ENCODE peak calls at places on chromosomes 13 and 19, in four cellular contexts. F, H, I and G are unnamed samples.

GRCh38 chr19:4831351-4832340 is at the start of gene TICAM1:
- DNase-seq in F (peak; percentile 28), H (peak; percentile 77), I (peak; percentile 74), G (peak; percentile 26)

GRCh38 chr13:111906306-111906705 is 160.6 kb upstream of the SOX1 start:
- DNase-seq in F (no peak), H (no peak), I (no peak), G (no peak)

GRCh38 chr13:79481685-79482052 is 714 bp downstream of the NDFIP2 start:
- DNase-seq in F (no peak), H (peak; percentile 82), I (peak; percentile 7), G (no peak)

GRCh38 chr13:32318072-32318471 is 2.8 kb downstream of the BRCA2 start:
- DNase-seq in F (no peak), H (no peak), I (no peak), G (no peak)

GRCh38 chr13:110388141-110388943 is 81.3 kb downstream of the COL4A2 start:
- DNase-seq in F (no peak), H (no peak), I (no peak), G (no peak)

GRCh38 chr13:106230450-106230849 is 305.0 kb downstream of the EFNB2 start:
- DNase-seq in F (no peak), H (no peak), I (no peak), G (no peak)

GRCh38 chr13:112510002-112510780 is 77.8 kb downstream of the TUBGCP3 start:
- DNase-seq in F (peak; percentile 27), H (peak; percentile 15), I (no peak), G (peak; percentile 31)

GRCh38 chr13:40818926-40819325 is 29.5 kb downstream of the SLC25A15 start:
- DNase-seq in F (no peak), H (no peak), I (no peak), G (no peak)

GRCh38 chr13:68439821-68440220 is 1209.7 kb upstream of the PCDH9 start:
- DNase-seq in F (no peak), H (no peak), I (no peak), G (no peak)

GRCh38 chr19:41928221-41928683 is at the start of gene ERFL:
- DNase-seq in F (no peak), H (peak; percentile 47), I (no peak), G (no peak)

GRCh38 chr19:54525636-54526035 is 23.0 kb downstream of the LAIR2 start:
- DNase-seq in F (no peak), H (no peak), I (no peak), G (no peak)

GRCh38 chr13:100916943-100917342 is 242.3 kb upstream of the TMTC4 start:
- DNase-seq in F (no peak), H (no peak), I (no peak), G (no peak)

GRCh38 chr13:79328510-79328909 is 77.5 kb downstream of the RBM26 start:
- DNase-seq in F (no peak), H (no peak), I (no peak), G (no peak)

GRCh38 chr13:77896536-77896935 is 22.1 kb downstream of the EDNRB start:
- DNase-seq in F (no peak), H (no peak), I (no peak), G (no peak)

GRCh38 chr13:81929988-81930387 is 1589.1 kb upstream of the SPRY2 start:
- DNase-seq in F (no peak), H (no peak), I (no peak), G (no peak)